ENCODE peak calls at places on chromosomes 7 and 10, in six cellular contexts. One of them, this sample, is unnamed.

GRCh38 chr7:154186811-154187210 is 134.6 kb downstream of the DPP6 start:
- DNase-seq in cardiac fibroblast: no peak
- DNase-seq in GM12864: no peak
- DNase-seq in fibroblast of villous mesenchyme: no peak
- DNase-seq in OCI-LY7: no peak
- DNase-seq in epithelial cell of esophagus: no peak
- DNase-seq in this sample: no peak

GRCh38 chr7:1131471-1132265 is 28.3 kb downstream of the ZFAND2A start:
- DNase-seq in cardiac fibroblast: no peak
- DNase-seq in GM12864: no peak
- DNase-seq in fibroblast of villous mesenchyme: no peak
- DNase-seq in OCI-LY7: no peak
- DNase-seq in epithelial cell of esophagus: no peak
- DNase-seq in this sample: no peak

GRCh38 chr7:18117482-18117881 is 89.8 kb upstream of the PRPS1L1 start:
- DNase-seq in cardiac fibroblast: no peak
- DNase-seq in GM12864: no peak
- DNase-seq in fibroblast of villous mesenchyme: peak
- DNase-seq in OCI-LY7: no peak
- DNase-seq in epithelial cell of esophagus: peak
- DNase-seq in this sample: no peak

GRCh38 chr10:63553031-63553430 is 31.8 kb downstream of the REEP3 start:
- DNase-seq in cardiac fibroblast: peak
- DNase-seq in GM12864: no peak
- DNase-seq in fibroblast of villous mesenchyme: peak
- DNase-seq in OCI-LY7: no peak
- DNase-seq in epithelial cell of esophagus: peak
- DNase-seq in this sample: no peak

GRCh38 chr7:20964214-20964613 is 177.5 kb upstream of the SP8 start:
- DNase-seq in cardiac fibroblast: no peak
- DNase-seq in GM12864: no peak
- DNase-seq in fibroblast of villous mesenchyme: no peak
- DNase-seq in OCI-LY7: no peak
- DNase-seq in epithelial cell of esophagus: no peak
- DNase-seq in this sample: no peak

GRCh38 chr7:119733480-119733879 is 539.5 kb upstream of the KCND2 start:
- DNase-seq in cardiac fibroblast: peak
- DNase-seq in GM12864: no peak
- DNase-seq in fibroblast of villous mesenchyme: no peak
- DNase-seq in OCI-LY7: no peak
- DNase-seq in epithelial cell of esophagus: peak
- DNase-seq in this sample: no peak

GRCh38 chr10:10431422-10432066 is 586.1 kb upstream of the CELF2 start:
- DNase-seq in cardiac fibroblast: no peak
- DNase-seq in GM12864: no peak
- DNase-seq in fibroblast of villous mesenchyme: no peak
- DNase-seq in OCI-LY7: no peak
- DNase-seq in epithelial cell of esophagus: no peak
- DNase-seq in this sample: no peak

GRCh38 chr7:1843271-1843861 is 173.3 kb downstream of the ELFN1 start:
- DNase-seq in cardiac fibroblast: no peak
- DNase-seq in GM12864: no peak
- DNase-seq in fibroblast of villous mesenchyme: peak
- DNase-seq in OCI-LY7: no peak
- DNase-seq in epithelial cell of esophagus: no peak
- DNase-seq in this sample: no peak

GRCh38 chr7:114466911-114467310 is 52.3 kb downstream of the FOXP2 start:
- DNase-seq in cardiac fibroblast: no peak
- DNase-seq in GM12864: no peak
- DNase-seq in fibroblast of villous mesenchyme: no peak
- DNase-seq in OCI-LY7: no peak
- DNase-seq in epithelial cell of esophagus: no peak
- DNase-seq in this sample: no peak

GRCh38 chr10:46545861-46546590 is 10.4 kb downstream of the GPRIN2 start:
- DNase-seq in cardiac fibroblast: no peak
- DNase-seq in GM12864: no peak
- DNase-seq in fibroblast of villous mesenchyme: no peak
- DNase-seq in OCI-LY7: no peak
- DNase-seq in epithelial cell of esophagus: no peak
- DNase-seq in this sample: peak

DNA sequence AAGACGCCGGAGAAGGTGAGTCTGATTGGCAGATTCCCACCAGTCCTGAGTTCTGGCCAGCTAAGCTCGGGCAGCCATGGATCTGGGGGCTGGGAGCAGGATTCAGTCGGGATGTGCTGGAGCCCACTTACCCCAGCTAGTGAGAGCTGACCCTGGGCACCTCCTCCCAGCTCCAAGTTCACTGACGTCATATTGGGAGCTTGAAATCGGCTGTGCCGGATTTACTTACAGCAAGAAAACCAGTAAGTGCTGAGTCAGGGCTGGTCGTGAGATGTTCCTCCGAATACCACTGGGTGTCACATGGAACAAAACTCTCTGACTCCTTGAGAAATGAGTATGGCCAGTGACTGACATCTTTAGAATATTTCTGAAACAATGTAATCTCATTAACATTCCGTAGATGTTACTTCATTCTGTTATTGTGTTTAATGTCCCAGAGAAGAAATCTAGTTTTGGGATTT is 621.2 kb downstream of the SDK1 start:
- DNase-seq in cardiac fibroblast: peak
- DNase-seq in GM12864: no peak
- DNase-seq in fibroblast of villous mesenchyme: peak
- DNase-seq in OCI-LY7: peak
- DNase-seq in epithelial cell of esophagus: peak
- DNase-seq in this sample: no peak
- TF ChIP-seq CTCF in cardiac fibroblast: peak
- TF ChIP-seq CTCF in GM12864: no peak
- TF ChIP-seq CTCF in fibroblast of villous mesenchyme: no peak
- TF ChIP-seq CTCF in OCI-LY7: peak
- TF ChIP-seq CTCF in epithelial cell of esophagus: peak
- TF ChIP-seq CTCF in this sample: no peak

DNA sequence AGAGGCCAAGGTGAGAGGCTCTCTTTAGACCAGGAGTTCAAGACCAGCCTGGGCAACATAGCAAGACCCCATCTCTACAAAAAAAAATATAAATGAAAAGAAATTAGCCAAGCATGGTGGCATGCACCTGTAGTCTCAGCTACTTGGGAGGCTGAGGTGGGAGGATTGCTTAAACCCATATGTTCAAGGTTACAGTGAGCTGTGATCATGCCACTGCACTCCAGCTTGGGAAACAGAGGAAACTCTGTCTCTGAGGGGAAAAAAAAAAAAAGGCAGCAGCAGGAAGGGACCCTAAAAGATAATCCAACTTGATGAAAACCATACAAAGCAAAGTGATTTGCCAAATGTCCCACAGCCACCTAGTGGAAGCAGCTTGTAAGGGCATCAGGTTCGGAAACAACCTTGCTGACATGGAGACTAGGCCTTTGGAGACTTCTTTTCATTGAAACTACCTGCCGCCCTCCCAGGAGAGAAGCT is 15.6 kb upstream of the PBLD start:
- DNase-seq in cardiac fibroblast: peak
- DNase-seq in GM12864: no peak
- DNase-seq in fibroblast of villous mesenchyme: peak
- DNase-seq in OCI-LY7: peak
- DNase-seq in epithelial cell of esophagus: peak
- DNase-seq in this sample: peak
- TF ChIP-seq CTCF in cardiac fibroblast: peak
- TF ChIP-seq CTCF in GM12864: peak
- TF ChIP-seq CTCF in fibroblast of villous mesenchyme: peak
- TF ChIP-seq CTCF in OCI-LY7: peak
- TF ChIP-seq CTCF in epithelial cell of esophagus: peak
- TF ChIP-seq CTCF in this sample: peak

GRCh38 chr10:34078017-34078416 is 737.1 kb downstream of the PARD3 start:
- DNase-seq in cardiac fibroblast: peak
- DNase-seq in GM12864: no peak
- DNase-seq in fibroblast of villous mesenchyme: no peak
- DNase-seq in OCI-LY7: no peak
- DNase-seq in epithelial cell of esophagus: no peak
- DNase-seq in this sample: no peak
- TF ChIP-seq CTCF in cardiac fibroblast: peak
- TF ChIP-seq CTCF in GM12864: no peak
- TF ChIP-seq CTCF in fibroblast of villous mesenchyme: no peak
- TF ChIP-seq CTCF in OCI-LY7: no peak
- TF ChIP-seq CTCF in epithelial cell of esophagus: peak
- TF ChIP-seq CTCF in this sample: no peak

GRCh38 chr7:36475371-36475770 is 85.7 kb downstream of the ANLN start:
- DNase-seq in cardiac fibroblast: no peak
- DNase-seq in GM12864: no peak
- DNase-seq in fibroblast of villous mesenchyme: no peak
- DNase-seq in OCI-LY7: no peak
- DNase-seq in epithelial cell of esophagus: no peak
- DNase-seq in this sample: no peak

GRCh38 chr7:36474283-36475010 is 84.8 kb downstream of the ANLN start:
- DNase-seq in cardiac fibroblast: peak
- DNase-seq in GM12864: no peak
- DNase-seq in fibroblast of villous mesenchyme: peak
- DNase-seq in OCI-LY7: no peak
- DNase-seq in epithelial cell of esophagus: peak
- DNase-seq in this sample: no peak

GRCh38 chr7:36475011-36475342 is 85.3 kb downstream of the ANLN start:
- DNase-seq in cardiac fibroblast: no peak
- DNase-seq in GM12864: no peak
- DNase-seq in fibroblast of villous mesenchyme: no peak
- DNase-seq in OCI-LY7: no peak
- DNase-seq in epithelial cell of esophagus: no peak
- DNase-seq in this sample: no peak

GRCh38 chr7:36472141-36472729 is 82.6 kb downstream of the ANLN start:
- DNase-seq in cardiac fibroblast: no peak
- DNase-seq in GM12864: no peak
- DNase-seq in fibroblast of villous mesenchyme: no peak
- DNase-seq in OCI-LY7: no peak
- DNase-seq in epithelial cell of esophagus: no peak
- DNase-seq in this sample: no peak

DNA sequence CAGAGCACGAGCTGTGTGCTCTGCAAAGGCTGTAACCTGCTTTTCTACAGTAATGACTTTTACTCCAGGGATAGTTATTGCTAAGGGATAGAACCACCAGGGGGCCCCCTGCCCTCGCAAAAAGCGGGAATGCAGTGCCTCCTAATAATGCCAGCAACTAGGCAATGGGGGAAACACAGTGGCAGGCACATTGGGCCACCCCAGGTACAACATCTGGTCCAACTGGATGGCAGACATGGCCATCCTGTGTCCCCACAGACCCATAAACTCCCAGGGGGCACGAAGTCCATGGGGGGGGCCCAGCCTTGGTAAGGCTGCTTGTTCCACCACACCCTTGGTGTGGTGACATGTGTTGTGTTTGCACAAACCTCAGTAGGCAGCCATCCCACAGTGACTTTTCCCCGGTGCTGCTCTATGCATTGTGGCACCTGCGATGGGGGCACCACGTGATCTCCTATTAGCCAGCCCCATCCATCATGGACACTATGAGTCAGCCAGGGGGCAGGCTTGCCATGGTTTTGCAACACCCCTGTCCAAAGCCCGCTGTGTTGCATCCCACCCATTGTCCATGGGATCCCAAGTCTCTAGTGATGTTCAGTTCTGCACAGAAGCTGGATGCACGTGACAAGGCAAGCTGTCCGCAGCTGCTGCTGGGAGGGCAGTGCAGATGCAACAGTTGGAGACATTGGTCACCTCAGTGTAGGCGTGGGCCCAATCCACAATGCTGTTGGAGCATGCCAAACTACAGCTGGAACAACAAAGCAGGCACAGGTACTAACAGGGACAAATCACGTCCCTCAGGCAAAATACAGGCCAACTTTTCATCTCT is 84.0 kb downstream of the ANLN start:
- DNase-seq in cardiac fibroblast: peak
- DNase-seq in GM12864: no peak
- DNase-seq in fibroblast of villous mesenchyme: peak
- DNase-seq in OCI-LY7: peak
- DNase-seq in epithelial cell of esophagus: peak
- DNase-seq in this sample: peak
- TF ChIP-seq CTCF in cardiac fibroblast: peak
- TF ChIP-seq CTCF in GM12864: peak
- TF ChIP-seq CTCF in fibroblast of villous mesenchyme: peak
- TF ChIP-seq CTCF in OCI-LY7: peak
- TF ChIP-seq CTCF in epithelial cell of esophagus: peak
- TF ChIP-seq CTCF in this sample: peak

DNA sequence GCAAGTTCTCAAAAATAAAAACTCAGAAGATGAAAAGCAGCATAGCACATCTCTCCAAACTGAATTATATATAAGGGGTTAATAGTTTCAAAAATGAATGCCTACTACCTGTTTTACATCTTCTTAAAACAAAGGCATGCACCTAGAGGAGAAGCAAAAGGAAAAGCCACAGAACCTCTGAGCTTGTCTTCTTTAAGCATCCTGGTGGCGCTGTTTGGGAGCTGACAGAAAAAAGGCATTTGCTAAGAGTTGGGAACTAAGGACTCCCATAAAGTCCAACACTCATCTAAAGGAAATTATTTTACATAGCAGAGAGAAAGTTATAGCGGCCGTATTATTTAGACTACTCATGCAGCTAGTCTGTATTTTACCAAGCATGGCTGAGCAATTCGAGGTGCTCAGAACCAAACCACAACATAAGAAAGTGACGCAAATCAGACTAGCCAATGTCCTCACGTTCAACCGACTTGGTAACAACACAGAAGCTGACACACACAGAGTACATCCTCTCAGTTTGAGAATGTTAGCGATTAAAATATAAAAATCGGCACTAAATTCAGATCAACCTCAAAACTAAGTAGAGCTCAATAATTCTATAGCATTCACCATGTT is 38.8 kb downstream of the PTN start:
- DNase-seq in cardiac fibroblast: peak
- DNase-seq in GM12864: no peak
- DNase-seq in fibroblast of villous mesenchyme: no peak
- DNase-seq in OCI-LY7: no peak
- DNase-seq in epithelial cell of esophagus: no peak
- DNase-seq in this sample: no peak
- TF ChIP-seq CTCF in cardiac fibroblast: no peak
- TF ChIP-seq CTCF in GM12864: no peak
- TF ChIP-seq CTCF in fibroblast of villous mesenchyme: no peak
- TF ChIP-seq CTCF in OCI-LY7: no peak
- TF ChIP-seq CTCF in epithelial cell of esophagus: no peak
- TF ChIP-seq CTCF in this sample: no peak

GRCh38 chr10:112160834-112161233 is 22.7 kb downstream of the GPAM start:
- DNase-seq in cardiac fibroblast: no peak
- DNase-seq in GM12864: no peak
- DNase-seq in fibroblast of villous mesenchyme: no peak
- DNase-seq in OCI-LY7: no peak
- DNase-seq in epithelial cell of esophagus: peak
- DNase-seq in this sample: no peak
- TF ChIP-seq CTCF in cardiac fibroblast: no peak
- TF ChIP-seq CTCF in GM12864: no peak
- TF ChIP-seq CTCF in fibroblast of villous mesenchyme: no peak
- TF ChIP-seq CTCF in OCI-LY7: no peak
- TF ChIP-seq CTCF in epithelial cell of esophagus: no peak
- TF ChIP-seq CTCF in this sample: no peak

This sample was measured in GM20000.